ENCODE peak calls at places on chromosomes 6 and 20, in four cellular contexts. One of them, this sample, is unnamed.

GRCh38 chr6:27977387-27977786 is 20.3 kb downstream of the OR2B6 start:
- DNase-seq in AG10803: no peak
- DNase-seq in cardiac muscle cell: no peak
- DNase-seq in CD8-positive, alpha-beta memory T cell: no peak
- DNase-seq in this sample: no peak

GRCh38 chr20:63977392-63978276 is 1.8 kb downstream of the SAMD10 start:
- DNase-seq in cardiac muscle cell: peak
- DNase-seq in CD8-positive, alpha-beta memory T cell: peak
- DNase-seq in AG10803: peak
- DNase-seq in this sample: peak

GRCh38 chr20:11976966-11977365 is 59.3 kb downstream of the BTBD3 start:
- DNase-seq in cardiac muscle cell: no peak
- DNase-seq in AG10803: no peak
- DNase-seq in CD8-positive, alpha-beta memory T cell: no peak
- DNase-seq in this sample: no peak

GRCh38 chr6:37638414-37639079 is 59.1 kb downstream of the MDGA1 start:
- DNase-seq in AG10803: peak
- DNase-seq in CD8-positive, alpha-beta memory T cell: no peak
- DNase-seq in cardiac muscle cell: peak
- DNase-seq in this sample: no peak

GRCh38 chr20:46030290-46031013 is 1.4 kb downstream of the SLC12A5 start:
- DNase-seq in CD8-positive, alpha-beta memory T cell: no peak
- DNase-seq in cardiac muscle cell: no peak
- DNase-seq in AG10803: no peak
- DNase-seq in this sample: no peak

GRCh38 chr6:116371384-116372209 is 850 bp downstream of the DSE start:
- DNase-seq in CD8-positive, alpha-beta memory T cell: no peak
- DNase-seq in AG10803: peak
- DNase-seq in cardiac muscle cell: peak
- DNase-seq in this sample: peak

GRCh38 chr6:45548657-45549515 is 171.2 kb upstream of the SUPT3H start:
- DNase-seq in cardiac muscle cell: no peak
- DNase-seq in CD8-positive, alpha-beta memory T cell: no peak
- DNase-seq in AG10803: no peak
- DNase-seq in this sample: no peak

GRCh38 chr6:147054158-147054557 is 150.1 kb upstream of the STXBP5 start:
- DNase-seq in CD8-positive, alpha-beta memory T cell: no peak
- DNase-seq in cardiac muscle cell: no peak
- DNase-seq in AG10803: no peak
- DNase-seq in this sample: no peak

GRCh38 chr6:37137201-37137880 is 32.6 kb upstream of the PIM1 start:
- DNase-seq in CD8-positive, alpha-beta memory T cell: peak
- DNase-seq in cardiac muscle cell: peak
- DNase-seq in AG10803: peak
- DNase-seq in this sample: peak

GRCh38 chr6:75467906-75468460 is 25.6 kb downstream of the FILIP1 start:
- DNase-seq in cardiac muscle cell: no peak
- DNase-seq in CD8-positive, alpha-beta memory T cell: no peak
- DNase-seq in AG10803: no peak
- DNase-seq in this sample: no peak

GRCh38 chr6:24583463-24584389 is 62.3 kb downstream of the KIAA0319 start:
- DNase-seq in cardiac muscle cell: peak
- DNase-seq in CD8-positive, alpha-beta memory T cell: peak
- DNase-seq in AG10803: peak
- DNase-seq in this sample: peak

GRCh38 chr6:148416309-148416965 is 73.8 kb downstream of the SASH1 start:
- DNase-seq in cardiac muscle cell: no peak
- DNase-seq in CD8-positive, alpha-beta memory T cell: no peak
- DNase-seq in AG10803: no peak
- DNase-seq in this sample: no peak

GRCh38 chr6:167781066-167781767 is 45.5 kb upstream of the AFDN start:
- DNase-seq in AG10803: no peak
- DNase-seq in CD8-positive, alpha-beta memory T cell: no peak
- DNase-seq in cardiac muscle cell: no peak
- DNase-seq in this sample: no peak

GRCh38 chr6:14542670-14543366 is 425.2 kb downstream of the CD83 start:
- DNase-seq in CD8-positive, alpha-beta memory T cell: no peak
- DNase-seq in cardiac muscle cell: peak
- DNase-seq in AG10803: peak
- DNase-seq in this sample: peak

GRCh38 chr6:45148278-45148677 is 179.9 kb upstream of the RUNX2 start:
- DNase-seq in AG10803: peak
- DNase-seq in cardiac muscle cell: peak
- DNase-seq in CD8-positive, alpha-beta memory T cell: no peak
- DNase-seq in this sample: peak

GRCh38 chr6:4358414-4359107 is 223.2 kb upstream of the ECI2 start:
- DNase-seq in AG10803: peak
- DNase-seq in CD8-positive, alpha-beta memory T cell: no peak
- DNase-seq in cardiac muscle cell: peak
- DNase-seq in this sample: peak

GRCh38 chr6:151763303-151763702 is 44.2 kb upstream of the ESR1 start:
- DNase-seq in CD8-positive, alpha-beta memory T cell: no peak
- DNase-seq in AG10803: peak
- DNase-seq in cardiac muscle cell: peak
- DNase-seq in this sample: peak

GRCh38 chr6:32949113-32949512 is 3.8 kb downstream of the HLA-DMA start:
- DNase-seq in AG10803: no peak
- DNase-seq in cardiac muscle cell: no peak
- DNase-seq in CD8-positive, alpha-beta memory T cell: no peak
- DNase-seq in this sample: no peak

GRCh38 chr6:142566628-142567396 is 265.0 kb downstream of the ADGRG6 start:
- DNase-seq in AG10803: peak
- DNase-seq in CD8-positive, alpha-beta memory T cell: peak
- DNase-seq in cardiac muscle cell: peak
- DNase-seq in this sample: peak

GRCh38 chr6:98516869-98517268 is 317.5 kb upstream of the POU3F2 start:
- DNase-seq in cardiac muscle cell: no peak
- DNase-seq in CD8-positive, alpha-beta memory T cell: no peak
- DNase-seq in AG10803: no peak
- DNase-seq in this sample: no peak

GRCh38 chr6:78598966-78599365 is 268.4 kb upstream of the IRAK1BP1 start:
- DNase-seq in cardiac muscle cell: peak
- DNase-seq in AG10803: peak
- DNase-seq in CD8-positive, alpha-beta memory T cell: no peak
- DNase-seq in this sample: peak

GRCh38 chr6:18515767-18516166 is 128.6 kb downstream of the RNF144B start:
- DNase-seq in AG10803: no peak
- DNase-seq in CD8-positive, alpha-beta memory T cell: no peak
- DNase-seq in cardiac muscle cell: no peak
- DNase-seq in this sample: no peak

GRCh38 chr6:74597840-74598239 is 608.0 kb downstream of the COL12A1 start:
- DNase-seq in cardiac muscle cell: no peak
- DNase-seq in CD8-positive, alpha-beta memory T cell: no peak
- DNase-seq in AG10803: no peak
- DNase-seq in this sample: no peak

GRCh38 chr20:52783769-52784168 is 188.4 kb upstream of the TSHZ2 start:
- DNase-seq in AG10803: no peak
- DNase-seq in cardiac muscle cell: peak
- DNase-seq in CD8-positive, alpha-beta memory T cell: no peak
- DNase-seq in this sample: no peak

DNA sequence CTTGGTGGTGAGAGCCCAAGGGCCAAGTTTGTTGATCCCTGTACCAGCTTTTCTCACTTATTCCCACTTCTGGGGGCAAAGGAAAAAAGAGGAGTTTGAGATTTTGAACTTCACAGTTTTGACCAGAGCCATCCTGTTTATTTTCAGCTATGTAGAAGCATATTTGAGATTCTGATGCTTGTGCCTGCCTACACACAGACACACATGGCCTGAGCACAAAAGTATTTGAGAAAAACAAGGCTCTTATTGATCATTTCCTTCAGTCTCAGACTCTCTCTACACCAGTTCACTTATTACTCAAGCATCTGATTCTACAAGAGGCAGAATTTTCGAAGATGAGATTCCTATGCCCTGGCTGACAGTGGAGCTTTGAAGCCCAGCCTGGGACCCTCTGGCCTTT is 100.7 kb downstream of the TCP11 start:
- DNase-seq in cardiac muscle cell: no peak
- DNase-seq in AG10803: no peak
- DNase-seq in CD8-positive, alpha-beta memory T cell: no peak
- DNase-seq in this sample: no peak
- H3K4me3 ChIP-seq in cardiac muscle cell: no peak
- H3K4me3 ChIP-seq in AG10803: no peak
- H3K4me3 ChIP-seq in CD8-positive, alpha-beta memory T cell: no peak
- H3K4me3 ChIP-seq in this sample: no peak

GRCh38 chr20:59222239-59222981 is 58.8 kb downstream of the ZNF831 start:
- DNase-seq in cardiac muscle cell: peak
- DNase-seq in CD8-positive, alpha-beta memory T cell: peak
- DNase-seq in AG10803: peak
- DNase-seq in this sample: peak

GRCh38 chr20:59221881-59222238 is 58.2 kb downstream of the ZNF831 start:
- DNase-seq in CD8-positive, alpha-beta memory T cell: no peak
- DNase-seq in cardiac muscle cell: no peak
- DNase-seq in AG10803: no peak
- DNase-seq in this sample: no peak

GRCh38 chr20:59223750-59224149 is 60.1 kb downstream of the ZNF831 start:
- DNase-seq in AG10803: no peak
- DNase-seq in CD8-positive, alpha-beta memory T cell: no peak
- DNase-seq in cardiac muscle cell: no peak
- DNase-seq in this sample: no peak

GRCh38 chr20:59221049-59221748 is 57.6 kb downstream of the ZNF831 start:
- DNase-seq in AG10803: peak
- DNase-seq in cardiac muscle cell: peak
- DNase-seq in CD8-positive, alpha-beta memory T cell: no peak
- DNase-seq in this sample: no peak

DNA sequence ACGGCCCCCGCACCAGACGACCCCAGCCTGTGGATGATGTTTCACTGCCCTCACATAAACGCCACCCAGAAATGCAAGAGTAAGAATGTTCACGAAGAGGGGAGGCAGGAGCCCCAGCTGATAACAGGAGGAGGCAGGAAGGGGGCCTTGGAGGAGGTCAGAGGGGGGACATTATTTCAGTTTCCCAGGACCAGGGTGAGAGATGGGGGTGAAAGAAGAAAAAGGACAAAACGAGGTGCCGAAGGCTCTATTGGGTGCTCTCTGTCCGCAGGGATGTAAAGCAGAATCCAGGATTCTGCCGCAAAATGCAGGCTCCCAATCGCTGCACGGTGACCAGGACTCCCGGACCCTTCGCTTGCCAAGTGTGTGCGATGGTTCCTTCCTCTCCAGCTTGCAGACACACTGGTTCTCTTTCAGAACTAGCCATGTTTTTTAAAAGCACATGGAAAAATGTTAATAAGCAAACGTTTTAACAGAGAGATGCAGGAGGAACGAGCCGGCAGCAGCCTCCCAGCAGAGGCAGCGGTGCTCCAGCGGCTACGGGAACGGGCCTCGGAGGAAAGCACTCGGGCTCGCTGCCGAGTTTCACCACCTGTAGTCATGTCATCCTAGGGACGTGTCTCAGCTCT is 59.5 kb downstream of the ZNF831 start:
- DNase-seq in AG10803: no peak
- DNase-seq in cardiac muscle cell: peak
- DNase-seq in CD8-positive, alpha-beta memory T cell: no peak
- DNase-seq in this sample: no peak
- H3K4me3 ChIP-seq in AG10803: peak
- H3K4me3 ChIP-seq in cardiac muscle cell: peak
- H3K4me3 ChIP-seq in CD8-positive, alpha-beta memory T cell: no peak
- H3K4me3 ChIP-seq in this sample: no peak

DNA sequence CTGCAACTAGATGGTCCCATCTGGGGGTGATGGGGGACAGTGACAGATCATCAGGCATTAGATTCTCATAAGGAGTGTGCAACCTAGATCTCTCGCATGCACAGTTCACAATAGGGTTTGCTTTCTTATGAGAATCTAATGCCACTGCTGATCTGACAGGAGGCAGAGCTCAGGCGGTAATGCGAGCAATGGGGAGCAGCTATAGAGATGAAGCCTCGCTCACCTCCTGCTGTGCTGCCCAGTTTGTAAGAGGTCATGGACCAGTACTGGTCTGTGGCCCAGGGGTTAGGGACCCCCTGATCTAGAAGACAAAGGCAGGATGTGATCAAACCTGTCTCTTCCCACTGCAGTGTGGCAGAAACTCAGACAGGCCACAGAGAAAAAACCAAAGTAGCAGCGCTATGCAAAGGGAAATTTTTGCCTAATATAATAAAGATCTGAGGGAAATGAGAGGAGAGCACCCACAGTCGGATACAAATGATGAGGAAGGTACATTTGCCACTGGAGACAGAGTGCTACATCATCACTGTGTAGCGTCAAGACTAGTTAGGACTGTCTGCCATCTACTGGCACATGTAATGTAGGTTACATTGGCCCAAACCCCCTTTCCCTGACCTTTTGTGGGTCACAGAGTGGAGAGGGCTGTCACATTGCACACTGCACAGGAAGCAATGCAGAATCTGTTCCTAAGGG is 4.1 kb upstream of the LY86 start:
- DNase-seq in cardiac muscle cell: no peak
- DNase-seq in AG10803: no peak
- DNase-seq in CD8-positive, alpha-beta memory T cell: no peak
- DNase-seq in this sample: no peak
- H3K4me3 ChIP-seq in cardiac muscle cell: no peak
- H3K4me3 ChIP-seq in AG10803: no peak
- H3K4me3 ChIP-seq in CD8-positive, alpha-beta memory T cell: no peak
- H3K4me3 ChIP-seq in this sample: no peak

GRCh38 chr6:35489066-35489465 is 7.8 kb downstream of the TEAD3 start:
- DNase-seq in CD8-positive, alpha-beta memory T cell: no peak
- DNase-seq in AG10803: no peak
- DNase-seq in cardiac muscle cell: no peak
- DNase-seq in this sample: no peak

GRCh38 chr6:35491558-35492541 is 5.0 kb downstream of the TEAD3 start:
- DNase-seq in cardiac muscle cell: no peak
- DNase-seq in AG10803: no peak
- DNase-seq in CD8-positive, alpha-beta memory T cell: no peak
- DNase-seq in this sample: no peak

GRCh38 chr6:35488517-35488862 is 8.4 kb downstream of the TEAD3 start:
- DNase-seq in cardiac muscle cell: no peak
- DNase-seq in AG10803: no peak
- DNase-seq in CD8-positive, alpha-beta memory T cell: no peak
- DNase-seq in this sample: no peak

GRCh38 chr6:35490821-35491557 is 5.9 kb downstream of the TEAD3 start:
- DNase-seq in AG10803: no peak
- DNase-seq in cardiac muscle cell: no peak
- DNase-seq in CD8-positive, alpha-beta memory T cell: no peak
- DNase-seq in this sample: no peak

DNA sequence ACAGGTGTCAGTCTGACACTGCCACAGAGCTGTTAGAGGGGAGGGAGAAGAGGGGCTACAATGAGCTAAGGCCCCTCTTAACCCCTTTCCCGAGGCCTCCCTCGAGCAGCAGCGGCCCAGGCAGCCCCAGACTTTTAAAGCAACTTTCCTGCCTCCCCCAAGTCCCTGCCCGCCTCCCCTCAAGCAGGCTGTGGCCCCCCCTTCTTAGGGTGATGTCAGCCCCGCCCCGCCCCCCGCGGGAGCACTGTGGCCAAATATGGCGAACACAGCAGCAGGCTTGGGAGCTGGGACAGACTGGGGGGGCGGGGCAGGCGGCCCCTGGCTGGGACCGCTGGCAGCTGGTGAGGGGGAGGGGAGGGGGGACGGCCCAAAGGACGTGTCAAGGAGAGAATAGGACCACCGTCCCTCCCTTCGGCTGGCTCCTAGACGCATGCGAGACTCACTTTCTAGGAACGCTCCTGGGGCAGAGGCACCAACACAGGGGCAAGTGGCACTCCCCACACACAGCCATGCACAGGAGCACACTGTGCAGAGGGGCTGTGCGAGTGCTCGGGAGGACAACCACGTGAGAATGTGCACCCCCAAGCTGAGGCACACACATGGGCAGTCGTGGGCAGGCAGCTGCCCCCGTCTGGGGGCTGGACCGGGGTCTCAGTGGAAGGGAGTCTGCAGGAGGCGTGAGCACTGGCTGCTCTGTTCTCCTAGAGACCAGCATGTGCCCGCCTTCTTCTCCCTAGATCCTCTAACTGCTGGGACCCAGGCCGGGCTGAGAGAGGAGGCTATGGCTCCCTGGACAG is 6.7 kb downstream of the TEAD3 start:
- DNase-seq in AG10803: peak
- DNase-seq in cardiac muscle cell: peak
- DNase-seq in CD8-positive, alpha-beta memory T cell: no peak
- DNase-seq in this sample: peak
- H3K4me3 ChIP-seq in AG10803: peak
- H3K4me3 ChIP-seq in cardiac muscle cell: peak
- H3K4me3 ChIP-seq in CD8-positive, alpha-beta memory T cell: no peak
- H3K4me3 ChIP-seq in this sample: no peak

This sample was measured in astrocyte of the spinal cord.